ENCODE peak calls at places on chromosomes 7 and 10, in four cellular contexts. One of them, this sample, is unnamed.

GRCh38 chr7:120792091-120792860 is 65.7 kb downstream of the TSPAN12 start:
- DNase-seq in K562: peak
- DNase-seq in HepG2: peak
- DNase-seq in H1: peak
- DNase-seq in this sample: peak

GRCh38 chr7:98418636-98419315 is 17.9 kb upstream of the BAIAP2L1 start:
- DNase-seq in K562: peak
- DNase-seq in HepG2: peak
- DNase-seq in H1: no peak
- DNase-seq in this sample: peak

GRCh38 chr7:16223963-16224707 is 197.2 kb downstream of the CRPPA start:
- DNase-seq in K562: no peak
- DNase-seq in HepG2: no peak
- DNase-seq in H1: no peak
- DNase-seq in this sample: no peak

GRCh38 chr7:5689118-5689517 is 92.3 kb downstream of the RNF216 start:
- DNase-seq in K562: no peak
- DNase-seq in HepG2: no peak
- DNase-seq in H1: no peak
- DNase-seq in this sample: no peak

GRCh38 chr7:19122018-19122588 is 4.7 kb upstream of the TWIST1 start:
- DNase-seq in K562: no peak
- DNase-seq in HepG2: no peak
- DNase-seq in H1: no peak
- DNase-seq in this sample: peak

GRCh38 chr7:72709909-72710308 is 118.1 kb downstream of the TYW1B start:
- DNase-seq in K562: no peak
- DNase-seq in HepG2: no peak
- DNase-seq in H1: no peak
- DNase-seq in this sample: no peak

GRCh38 chr10:1932617-1933016 is 195.3 kb upstream of the ADARB2 start:
- DNase-seq in K562: no peak
- DNase-seq in HepG2: no peak
- DNase-seq in H1: no peak
- DNase-seq in this sample: no peak

GRCh38 chr7:2723138-2723850 is 35.3 kb downstream of the AMZ1 start:
- DNase-seq in K562: no peak
- DNase-seq in HepG2: no peak
- DNase-seq in H1: no peak
- DNase-seq in this sample: no peak

GRCh38 chr7:140674356-140674800 is 1.6 kb downstream of the ADCK2 start:
- DNase-seq in K562: no peak
- DNase-seq in HepG2: no peak
- DNase-seq in H1: no peak
- DNase-seq in this sample: no peak

GRCh38 chr10:35153723-35154122 is 27.1 kb downstream of the CREM start:
- DNase-seq in K562: no peak
- DNase-seq in HepG2: no peak
- DNase-seq in H1: no peak
- DNase-seq in this sample: no peak

GRCh38 chr7:20191044-20191867 is 25.9 kb downstream of the MACC1 start:
- DNase-seq in K562: no peak
- DNase-seq in HepG2: no peak
- DNase-seq in H1: no peak
- DNase-seq in this sample: no peak

GRCh38 chr10:67607472-67607871 is 88.5 kb downstream of the CTNNA3 start:
- DNase-seq in K562: no peak
- DNase-seq in HepG2: no peak
- DNase-seq in H1: no peak
- DNase-seq in this sample: peak

GRCh38 chr7:128091106-128091505 is 59.9 kb upstream of the LRRC4 start:
- DNase-seq in K562: no peak
- DNase-seq in HepG2: no peak
- DNase-seq in H1: no peak
- DNase-seq in this sample: no peak

GRCh38 chr10:58440484-58440883 is 55.3 kb downstream of the TFAM start:
- DNase-seq in K562: no peak
- DNase-seq in HepG2: no peak
- DNase-seq in H1: no peak
- DNase-seq in this sample: no peak

GRCh38 chr7:77409005-77409738 is 7.0 kb downstream of the GSAP start:
- DNase-seq in K562: no peak
- DNase-seq in HepG2: peak
- DNase-seq in H1: no peak
- DNase-seq in this sample: peak

GRCh38 chr7:156143158-156143557 is 330.9 kb upstream of the SHH start:
- DNase-seq in K562: no peak
- DNase-seq in HepG2: no peak
- DNase-seq in H1: no peak
- DNase-seq in this sample: no peak

GRCh38 chr7:101817930-101818698 is 688 bp downstream of the CUX1 start:
- DNase-seq in K562: no peak
- DNase-seq in HepG2: no peak
- DNase-seq in H1: no peak
- DNase-seq in this sample: no peak

GRCh38 chr7:41568135-41568534 is 134.8 kb downstream of the INHBA start:
- DNase-seq in K562: no peak
- DNase-seq in HepG2: no peak
- DNase-seq in H1: no peak
- DNase-seq in this sample: no peak

GRCh38 chr10:93767724-93768399 is 10.1 kb downstream of the LGI1 start:
- DNase-seq in K562: no peak
- DNase-seq in HepG2: no peak
- DNase-seq in H1: no peak
- DNase-seq in this sample: no peak

GRCh38 chr10:132632091-132632561 is 94.5 kb downstream of the INPP5A start:
- DNase-seq in K562: no peak
- DNase-seq in HepG2: no peak
- DNase-seq in H1: no peak
- DNase-seq in this sample: no peak

GRCh38 chr7:105857009-105857952 is 19.1 kb downstream of the ATXN7L1 start:
- DNase-seq in K562: no peak
- DNase-seq in HepG2: peak
- DNase-seq in H1: no peak
- DNase-seq in this sample: no peak

GRCh38 chr10:26755443-26755903 is 58.0 kb downstream of the PDSS1 start:
- DNase-seq in K562: peak
- DNase-seq in HepG2: no peak
- DNase-seq in H1: no peak
- DNase-seq in this sample: peak

GRCh38 chr7:48147078-48147591 is 24.1 kb upstream of the ABCA13 start:
- DNase-seq in K562: no peak
- DNase-seq in HepG2: no peak
- DNase-seq in H1: no peak
- DNase-seq in this sample: no peak

GRCh38 chr10:23198940-23199767 is 7.0 kb downstream of the PTF1A start:
- DNase-seq in K562: no peak
- DNase-seq in HepG2: peak
- DNase-seq in H1: peak
- DNase-seq in this sample: peak

GRCh38 chr10:72425133-72425532 is 70.4 kb upstream of the DNAJB12 start:
- DNase-seq in K562: no peak
- DNase-seq in HepG2: peak
- DNase-seq in H1: no peak
- DNase-seq in this sample: no peak

GRCh38 chr10:11437391-11438241 is 173.8 kb downstream of the USP6NL start:
- DNase-seq in K562: no peak
- DNase-seq in HepG2: no peak
- DNase-seq in H1: peak
- DNase-seq in this sample: no peak

GRCh38 chr10:92241158-92241500 is 49.7 kb downstream of the CPEB3 start:
- DNase-seq in K562: peak
- DNase-seq in HepG2: peak
- DNase-seq in H1: no peak
- DNase-seq in this sample: no peak

DNA sequence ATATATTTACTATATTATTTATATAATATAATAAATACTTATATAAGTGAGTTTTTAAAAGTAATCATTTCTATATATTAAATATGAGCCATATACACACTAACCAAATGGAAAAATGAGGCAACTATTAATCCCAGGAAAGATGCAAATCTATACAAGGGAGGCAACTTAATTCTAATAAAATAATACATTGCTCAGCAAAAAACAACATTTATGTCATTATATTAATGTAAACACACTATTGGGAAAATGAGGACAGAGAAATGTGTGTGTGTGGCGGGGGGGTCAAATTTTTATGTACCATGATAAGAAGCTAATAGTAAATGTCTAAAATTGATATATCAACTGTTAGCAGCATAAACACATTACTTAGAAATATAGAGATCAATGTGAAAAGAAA is 23.3 kb upstream of the DGKI start:
- DNase-seq in K562: no peak
- DNase-seq in HepG2: no peak
- DNase-seq in H1: no peak
- DNase-seq in this sample: no peak
- TF ChIP-seq MAFK in K562: peak
- TF ChIP-seq MAFK in HepG2: peak
- TF ChIP-seq MAFK in H1: no peak
- TF ChIP-seq MAFK in this sample: peak

DNA sequence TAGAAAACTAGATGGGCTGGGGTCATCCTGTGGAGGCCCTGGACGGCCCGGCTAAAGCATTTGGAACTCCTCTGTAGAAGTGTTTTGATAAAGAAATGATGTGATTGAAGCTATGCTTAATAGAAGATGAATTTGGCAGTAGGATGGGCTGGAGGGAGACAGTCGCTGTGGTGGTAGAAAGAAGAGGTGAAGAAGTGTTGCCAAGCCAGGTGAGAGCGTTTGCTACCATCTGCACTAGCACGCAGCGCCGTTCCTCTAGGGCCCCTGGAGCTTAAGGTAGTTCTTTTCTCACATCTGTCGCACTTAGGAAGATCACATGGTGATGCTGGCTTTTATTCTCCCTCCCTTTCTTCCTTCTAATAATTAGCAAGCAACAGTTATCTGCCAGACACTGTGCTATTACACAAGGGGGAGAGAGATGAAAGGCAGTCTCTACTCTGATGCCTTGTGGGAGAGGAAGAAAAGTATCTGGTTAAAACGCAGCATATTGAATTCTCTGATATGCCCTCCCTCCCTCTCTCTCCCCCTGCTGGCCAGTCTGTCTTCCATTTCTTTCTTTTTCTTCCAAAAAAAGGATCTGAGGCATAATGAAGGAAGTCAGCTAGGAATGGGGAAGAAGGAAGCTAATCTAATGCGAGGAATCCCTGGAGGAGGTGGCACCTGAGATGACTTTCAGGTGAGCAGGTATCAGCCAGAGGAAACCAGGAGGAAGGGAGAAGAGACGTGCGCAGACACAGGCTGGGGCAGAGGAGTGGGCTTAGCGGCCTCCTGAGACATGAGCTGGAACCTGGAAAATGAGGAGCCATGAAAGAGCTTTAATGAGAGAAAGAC is 162.3 kb upstream of the KLF14 start:
- DNase-seq in K562: peak
- DNase-seq in HepG2: no peak
- DNase-seq in H1: no peak
- DNase-seq in this sample: no peak
- TF ChIP-seq JUN in K562: no peak
- TF ChIP-seq JUN in HepG2: no peak
- TF ChIP-seq JUN in H1: no peak
- TF ChIP-seq JUN in this sample: no peak

DNA sequence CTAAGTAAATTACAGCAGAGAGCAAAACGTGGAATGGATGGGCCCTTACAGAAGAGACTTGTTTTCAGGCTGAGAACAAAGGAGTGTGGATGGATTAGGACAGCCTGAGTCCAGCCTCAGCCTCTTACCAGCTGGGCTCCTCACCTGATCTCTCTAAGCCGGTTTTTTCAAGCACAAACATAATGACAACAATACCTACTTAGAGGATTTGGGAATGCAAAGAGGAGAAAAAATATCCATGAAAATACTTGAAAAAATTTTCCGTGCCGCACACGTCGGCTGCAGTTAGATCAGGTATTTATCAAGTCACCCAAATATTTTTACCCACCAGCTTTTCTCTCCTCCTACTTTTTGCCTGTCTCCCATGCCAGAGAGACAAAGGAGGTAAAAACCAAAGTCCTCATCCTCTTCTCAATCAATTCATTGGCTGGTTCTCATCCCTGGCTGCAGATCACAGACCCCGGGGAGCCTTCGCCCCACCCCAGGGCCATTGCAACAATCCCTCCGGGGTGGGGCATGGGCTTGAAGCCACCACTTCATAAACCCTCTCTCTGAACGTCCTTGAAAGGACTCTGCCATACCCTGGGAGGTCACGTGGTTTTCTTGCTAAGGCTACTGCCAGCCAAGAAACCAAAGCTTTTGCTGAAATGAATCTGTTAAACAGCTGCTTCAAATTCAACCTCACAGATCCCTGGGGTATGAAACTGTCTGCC is 29.7 kb upstream of the GTF2I start:
- DNase-seq in K562: no peak
- DNase-seq in HepG2: peak
- DNase-seq in H1: peak
- DNase-seq in this sample: no peak
- TF ChIP-seq MAX in K562: no peak
- TF ChIP-seq MAX in HepG2: peak
- TF ChIP-seq MAX in H1: no peak
- TF ChIP-seq MAX in this sample: no peak

GRCh38 chr7:22373911-22374310 is 17.0 kb upstream of the RAPGEF5 start:
- DNase-seq in K562: no peak
- DNase-seq in HepG2: no peak
- DNase-seq in H1: no peak
- DNase-seq in this sample: no peak
- TF ChIP-seq MAFK in K562: no peak
- TF ChIP-seq MAFK in HepG2: no peak
- TF ChIP-seq MAFK in H1: no peak
- TF ChIP-seq MAFK in this sample: no peak

GRCh38 chr7:39952378-39952777 is 2.3 kb downstream of the CDK13 start:
- DNase-seq in K562: no peak
- DNase-seq in HepG2: no peak
- DNase-seq in H1: no peak
- DNase-seq in this sample: no peak
- TF ChIP-seq JUN in K562: no peak
- TF ChIP-seq JUN in HepG2: no peak
- TF ChIP-seq JUN in H1: no peak
- TF ChIP-seq JUN in this sample: no peak

DNA sequence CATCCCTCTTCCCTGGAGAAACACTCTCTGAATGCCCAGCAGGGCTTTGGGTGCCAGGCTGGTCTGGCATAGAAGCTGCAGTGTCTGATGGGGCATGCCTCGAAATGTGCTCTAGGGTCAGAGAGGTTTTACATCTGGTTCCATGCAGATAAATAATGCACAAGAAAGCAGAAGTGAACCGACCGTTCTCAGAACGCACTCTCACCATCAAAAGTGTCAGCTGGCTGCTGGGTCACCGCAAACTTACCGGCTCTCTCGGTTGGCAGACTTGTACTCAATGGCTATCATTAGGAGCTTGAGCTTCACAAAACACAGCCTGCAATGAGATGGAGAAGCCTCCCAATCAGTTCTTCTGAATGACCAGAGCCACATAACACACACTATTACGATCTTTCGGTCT is 610.0 kb downstream of the KCNMA1 start:
- DNase-seq in K562: no peak
- DNase-seq in HepG2: no peak
- DNase-seq in H1: no peak
- DNase-seq in this sample: no peak
- TF ChIP-seq MAX in K562: no peak
- TF ChIP-seq MAX in HepG2: no peak
- TF ChIP-seq MAX in H1: no peak
- TF ChIP-seq MAX in this sample: no peak

GRCh38 chr7:1134951-1135350 is 25.0 kb downstream of the ZFAND2A start:
- DNase-seq in K562: no peak
- DNase-seq in HepG2: no peak
- DNase-seq in H1: no peak
- DNase-seq in this sample: no peak
- TF ChIP-seq MAFK in K562: no peak
- TF ChIP-seq MAFK in HepG2: no peak
- TF ChIP-seq MAFK in H1: no peak
- TF ChIP-seq MAFK in this sample: no peak

This sample was measured in A549.